ENCODE peak calls at places on chromosome 11, in four cellular contexts. R is endodermal cell, W is glomerular endothelial cell, S is nephron progenitor cell. P is an unnamed sample.

GRCh38 chr11:57761301-57762234 is at the start of gene CTNND1:
- DNase-seq in R (peak; percentile 91), S (peak; percentile 66), W (peak; percentile 97), P (peak; percentile 98)

GRCh38 chr11:1299621-1300020 is 9.8 kb downstream of the TOLLIP start:
- DNase-seq in S (no peak), W (no peak), R (peak; percentile 47), P (no peak)

GRCh38 chr11:132941024-132941646 is 591.2 kb downstream of the OPCML start:
- DNase-seq in W (peak; percentile 12), S (peak; percentile 48), R (no peak), P (peak; percentile 63)

GRCh38 chr11:31628111-31628510 is 118.5 kb downstream of the ELP4 start:
- DNase-seq in R (no peak), W (no peak), S (no peak), P (no peak)

GRCh38 chr11:11968511-11969280 is 39.7 kb downstream of the DKK3 start:
- DNase-seq in W (no peak), R (peak; percentile 42), S (no peak), P (peak; percentile 82)

GRCh38 chr11:73972620-73973449 is 9.8 kb downstream of the UCP2 start:
- DNase-seq in W (no peak), R (peak; percentile 29), S (no peak), P (no peak)

GRCh38 chr11:13446444-13446843 is 16.6 kb downstream of the BTBD10 start:
- DNase-seq in W (no peak), R (no peak), S (no peak), P (peak; percentile 72)

GRCh38 chr11:125263268-125263790 is 98.8 kb downstream of the PKNOX2 start:
- DNase-seq in W (no peak), R (peak; percentile 95), S (peak; percentile 82), P (peak; percentile 99)

GRCh38 chr11:128522943-128523518 is 64.3 kb downstream of the ETS1 start:
- DNase-seq in R (no peak), W (no peak), S (no peak), P (peak; percentile 57)

GRCh38 chr11:57248780-57249383 is 11.8 kb upstream of the APLNR start:
- DNase-seq in W (no peak), S (peak; percentile 78), R (peak; percentile 95), P (peak; percentile 89)

GRCh38 chr11:12602421-12602820 is 71.8 kb upstream of the TEAD1 start:
- DNase-seq in S (no peak), R (no peak), W (no peak), P (peak; percentile 37)

GRCh38 chr11:71543866-71544265 is 4.4 kb upstream of the KRTAP5-9 start:
- DNase-seq in W (no peak), R (no peak), S (no peak), P (no peak)

GRCh38 chr11:111793863-111794262 is 27.7 kb upstream of the PPP2R1B start:
- DNase-seq in R (no peak), W (no peak), S (no peak), P (peak; percentile 97)

GRCh38 chr11:11297578-11297977 is 55.5 kb downstream of the CSNK2A3 start:
- DNase-seq in S (no peak), R (no peak), W (no peak), P (peak; percentile 22)

GRCh38 chr11:70034740-70035365 is 43.3 kb upstream of the ANO1 start:
- DNase-seq in W (no peak), S (no peak), R (peak; percentile 51), P (no peak)

GRCh38 chr11:12770966-12771597 is 96.9 kb downstream of the TEAD1 start:
- DNase-seq in R (no peak), S (no peak), W (no peak), P (no peak)

GRCh38 chr11:114280696-114281095 is 15.5 kb upstream of the NNMT start:
- DNase-seq in S (peak; percentile 75), W (no peak), R (peak; percentile 93), P (peak; percentile 92)

GRCh38 chr11:7967097-7967496 is 1.9 kb upstream of the NLRP10 start:
- DNase-seq in W (no peak), R (no peak), S (no peak), P (no peak)

GRCh38 chr11:58618215-58618614 is 4.2 kb upstream of the CNTF start:
- DNase-seq in S (no peak), W (no peak), R (peak; percentile 52), P (no peak)

GRCh38 chr11:65903068-65903481 is 2.9 kb upstream of the FOSL1 start:
- DNase-seq in S (no peak), R (peak; percentile 85), W (no peak), P (peak; percentile 95)

GRCh38 chr11:87144266-87144665 is 106.5 kb downstream of the TMEM135 start:
- DNase-seq in W (no peak), R (no peak), S (no peak), P (no peak)

GRCh38 chr11:8056810-8057463 is 24.1 kb upstream of the TUB start:
- DNase-seq in R (no peak), W (no peak), S (no peak), P (peak; percentile 94)

GRCh38 chr11:118126082-118126838 is 26.4 kb downstream of the SCN4B start:
- DNase-seq in R (no peak), W (no peak), S (no peak), P (no peak)

GRCh38 chr11:111344032-111344431 is 35.0 kb downstream of the POU2AF1 start:
- DNase-seq in W (no peak), R (peak; percentile 38), S (no peak), P (peak; percentile 85)

GRCh38 chr11:69435161-69435990 is 46.1 kb upstream of the LINC01488 start:
- DNase-seq in R (peak; percentile 73), S (peak; percentile 56), W (no peak), P (no peak)

GRCh38 chr11:70434813-70435300 is 36.5 kb downstream of the CTTN start:
- DNase-seq in W (no peak), S (no peak), R (no peak), P (no peak)

P was measured in GM23248.